ENCODE peak calls at places on chromosomes 3 and 15, in four cellular contexts. W, G, I and A are unnamed samples.

GRCh38 chr3:42871592-42872196 is 4.0 kb downstream of the CYP8B1 start:
- DNase-seq in W (no peak), G (peak), I (peak), A (no peak)

GRCh38 chr3:126987596-126987995 is 4.7 kb downstream of the PLXNA1 start:
- DNase-seq in W (no peak), G (no peak), I (no peak), A (no peak)

GRCh38 chr3:57112206-57112605 is 51.7 kb downstream of the SPATA12 start:
- DNase-seq in W (no peak), G (peak), I (no peak), A (no peak)

GRCh38 chr3:128330301-128330845 is 136.3 kb downstream of the DNAJB8 start:
- DNase-seq in W (no peak), G (no peak), I (no peak), A (no peak)

GRCh38 chr3:31539275-31539674 is 6.5 kb downstream of the STT3B start:
- DNase-seq in W (no peak), G (no peak), I (no peak), A (no peak)

GRCh38 chr15:84929795-84930371 is 45.4 kb downstream of the SLC28A1 start:
- DNase-seq in W (no peak), G (peak), I (no peak), A (no peak)

GRCh38 chr3:21017115-21017852 is 733.7 kb downstream of the ZNF385D start:
- DNase-seq in W (no peak), G (peak), I (no peak), A (no peak)

GRCh38 chr3:183581496-183582155 is 26.1 kb upstream of the KLHL6 start:
- DNase-seq in W (no peak), G (no peak), I (no peak), A (no peak)

GRCh38 chr3:61574854-61575253 is 13.5 kb downstream of the PTPRG start:
- DNase-seq in W (no peak), G (no peak), I (no peak), A (peak)

GRCh38 chr3:172271386-172271976 is 176.8 kb downstream of the GHSR start:
- DNase-seq in W (no peak), G (no peak), I (no peak), A (no peak)

GRCh38 chr3:28467414-28467813 is 118.8 kb upstream of the AZI2 start:
- DNase-seq in W (no peak), G (peak), I (no peak), A (no peak)

GRCh38 chr3:127233371-127233770 is 40.4 kb downstream of the PRR23E start:
- DNase-seq in W (no peak), G (peak), I (no peak), A (no peak)

GRCh38 chr3:149180057-149180573 is 41.5 kb downstream of the CP start:
- DNase-seq in W (peak), G (peak), I (no peak), A (peak)

GRCh38 chr15:93173369-93173768 is 84.4 kb upstream of the RGMA start:
- DNase-seq in W (no peak), G (peak), I (no peak), A (no peak)

GRCh38 chr3:139653582-139653981 is 24.2 kb downstream of the NMNAT3 start:
- DNase-seq in W (no peak), G (peak), I (no peak), A (no peak)

GRCh38 chr3:189975376-189975990 is 145.2 kb downstream of the P3H2 start:
- DNase-seq in W (no peak), G (no peak), I (no peak), A (no peak)

GRCh38 chr15:89052474-89052873 is 35.8 kb upstream of the ABHD2 start:
- DNase-seq in W (no peak), G (peak), I (no peak), A (peak)

GRCh38 chr15:85621096-85621495 is 173.6 kb downstream of the KLHL25 start:
- DNase-seq in W (no peak), G (no peak), I (no peak), A (no peak)

GRCh38 chr3:46719044-46719565 is 1.4 kb upstream of the PRSS50 start:
- DNase-seq in W (no peak), G (peak), I (no peak), A (no peak)

GRCh38 chr3:196144383-196145105 is 62.7 kb upstream of the TFRC start:
- DNase-seq in W (no peak), G (no peak), I (no peak), A (peak)

GRCh38 chr3:99721633-99722007 is 83.2 kb downstream of the COL8A1 start:
- DNase-seq in W (no peak), G (no peak), I (no peak), A (no peak)

GRCh38 chr3:58237940-58238681 is 519 bp downstream of the ABHD6 start:
- DNase-seq in W (peak), G (peak), I (peak), A (no peak)

GRCh38 chr3:127764841-127765362 is 57.4 kb downstream of the MGLL start:
- DNase-seq in W (no peak), G (no peak), I (no peak), A (no peak)

GRCh38 chr3:191329654-191330308 is 545 bp downstream of the UTS2B start:
- DNase-seq in W (peak), G (peak), I (peak), A (no peak)

GRCh38 chr3:108159128-108159527 is 63.1 kb downstream of the IFT57 start:
- DNase-seq in W (no peak), G (no peak), I (no peak), A (no peak)

GRCh38 chr15:39400821-39401550 is 179.9 kb upstream of the THBS1 start:
- DNase-seq in W (no peak), G (no peak), I (no peak), A (no peak)

GRCh38 chr15:62977952-62978811 is 64.4 kb upstream of the TPM1 start:
- DNase-seq in W (no peak), G (peak), I (no peak), A (no peak)

GRCh38 chr3:128309026-128309425 is 155.7 kb downstream of the EEFSEC start:
- DNase-seq in W (no peak), G (peak), I (no peak), A (no peak)

GRCh38 chr3:172808969-172809546 is 58.5 kb downstream of the ECT2 start:
- DNase-seq in W (no peak), G (no peak), I (no peak), A (peak)

GRCh38 chr15:67741313-67741712 is 84.0 kb upstream of the SKOR1 start:
- DNase-seq in W (no peak), G (no peak), I (no peak), A (no peak)

GRCh38 chr15:90872481-90873184 is 4.2 kb downstream of the FURIN start:
- DNase-seq in W (peak), G (peak), I (no peak), A (peak)

GRCh38 chr15:76431936-76432335 is 95.4 kb downstream of the ISL2 start:
- DNase-seq in W (no peak), G (peak), I (no peak), A (no peak)

GRCh38 chr3:18767756-18768303 is 342.7 kb upstream of the SATB1 start:
- DNase-seq in W (no peak), G (no peak), I (no peak), A (no peak)

GRCh38 chr3:100782906-100783305 is 73.6 kb downstream of the TFG start:
- DNase-seq in W (peak), G (no peak), I (no peak), A (no peak)

GRCh38 chr3:142999881-143000280 is 1.5 kb upstream of the U2SURP start:
- DNase-seq in W (no peak), G (peak), I (no peak), A (no peak)

GRCh38 chr3:58685641-58686040 is 19.1 kb upstream of the FAM3D start:
- DNase-seq in W (no peak), G (no peak), I (no peak), A (no peak)

GRCh38 chr15:69380100-69380725 is 33.9 kb upstream of the KIF23 start:
- DNase-seq in W (no peak), G (peak), I (no peak), A (no peak)